ENCODE peak calls at places on chromosomes 16 and 17, in seven cellular contexts. One of them, this sample, is unnamed.

GRCh38 chr16:25855818-25856217 is 164.1 kb downstream of the HS3ST4 start:
- DNase-seq in astrocyte of the spinal cord: no peak
- DNase-seq in B cell: no peak
- DNase-seq in fibroblast of mammary gland: no peak
- DNase-seq in gastrocnemius medialis: no peak
- DNase-seq in AG04450: no peak
- DNase-seq in Panc1: no peak
- DNase-seq in this sample: no peak

GRCh38 chr17:78658281-78658785 is 81.1 kb upstream of the DNAH17 start:
- DNase-seq in astrocyte of the spinal cord: peak
- DNase-seq in B cell: no peak
- DNase-seq in fibroblast of mammary gland: peak
- DNase-seq in gastrocnemius medialis: no peak
- DNase-seq in AG04450: no peak
- DNase-seq in Panc1: no peak
- DNase-seq in this sample: no peak

GRCh38 chr17:44378171-44378705 is 11.2 kb downstream of the ITGA2B start:
- DNase-seq in astrocyte of the spinal cord: no peak
- DNase-seq in B cell: no peak
- DNase-seq in fibroblast of mammary gland: no peak
- DNase-seq in gastrocnemius medialis: no peak
- DNase-seq in AG04450: no peak
- DNase-seq in Panc1: no peak
- DNase-seq in this sample: no peak

GRCh38 chr16:11583889-11584565 is 2.7 kb downstream of the LITAF start:
- DNase-seq in astrocyte of the spinal cord: no peak
- DNase-seq in B cell: peak
- DNase-seq in fibroblast of mammary gland: no peak
- DNase-seq in gastrocnemius medialis: no peak
- DNase-seq in AG04450: no peak
- DNase-seq in Panc1: no peak
- DNase-seq in this sample: no peak

GRCh38 chr17:44540246-44541084 is 16.8 kb upstream of the FZD2 start:
- DNase-seq in astrocyte of the spinal cord: no peak
- DNase-seq in B cell: no peak
- DNase-seq in fibroblast of mammary gland: no peak
- DNase-seq in gastrocnemius medialis: no peak
- DNase-seq in AG04450: no peak
- DNase-seq in Panc1: no peak
- DNase-seq in this sample: no peak

GRCh38 chr17:58487589-58488427 is at the start of gene HSF5:
- DNase-seq in astrocyte of the spinal cord: peak
- DNase-seq in B cell: peak
- DNase-seq in fibroblast of mammary gland: no peak
- DNase-seq in gastrocnemius medialis: no peak
- DNase-seq in AG04450: no peak
- DNase-seq in Panc1: no peak
- DNase-seq in this sample: peak

GRCh38 chr16:22386976-22387375 is 12.6 kb upstream of the CDR2 start:
- DNase-seq in astrocyte of the spinal cord: peak
- DNase-seq in B cell: no peak
- DNase-seq in fibroblast of mammary gland: peak
- DNase-seq in gastrocnemius medialis: no peak
- DNase-seq in AG04450: peak
- DNase-seq in Panc1: no peak
- DNase-seq in this sample: no peak

GRCh38 chr16:65845466-65846209 is 520.9 kb upstream of the CDH5 start:
- DNase-seq in astrocyte of the spinal cord: no peak
- DNase-seq in B cell: no peak
- DNase-seq in fibroblast of mammary gland: peak
- DNase-seq in gastrocnemius medialis: no peak
- DNase-seq in AG04450: no peak
- DNase-seq in Panc1: no peak
- DNase-seq in this sample: no peak

GRCh38 chr17:43609613-43610385 is 51.9 kb downstream of the MEOX1 start:
- DNase-seq in astrocyte of the spinal cord: no peak
- DNase-seq in B cell: no peak
- DNase-seq in fibroblast of mammary gland: peak
- DNase-seq in gastrocnemius medialis: no peak
- DNase-seq in AG04450: no peak
- DNase-seq in Panc1: no peak
- DNase-seq in this sample: no peak

GRCh38 chr16:89343501-89344291 is 126.2 kb downstream of the ZNF778 start:
- DNase-seq in astrocyte of the spinal cord: peak
- DNase-seq in B cell: no peak
- DNase-seq in fibroblast of mammary gland: peak
- DNase-seq in gastrocnemius medialis: no peak
- DNase-seq in AG04450: no peak
- DNase-seq in Panc1: no peak
- DNase-seq in this sample: no peak

GRCh38 chr17:35896011-35896587 is 15.9 kb upstream of the CCL5 start:
- DNase-seq in astrocyte of the spinal cord: no peak
- DNase-seq in B cell: no peak
- DNase-seq in fibroblast of mammary gland: no peak
- DNase-seq in gastrocnemius medialis: no peak
- DNase-seq in AG04450: no peak
- DNase-seq in Panc1: no peak
- DNase-seq in this sample: peak

GRCh38 chr17:67059372-67059771 is 15.0 kb downstream of the CACNG1 start:
- DNase-seq in astrocyte of the spinal cord: no peak
- DNase-seq in B cell: no peak
- DNase-seq in fibroblast of mammary gland: no peak
- DNase-seq in gastrocnemius medialis: peak
- DNase-seq in AG04450: no peak
- DNase-seq in Panc1: no peak
- DNase-seq in this sample: no peak

GRCh38 chr17:31926100-31926729 is 10.6 kb upstream of the SUZ12 start:
- DNase-seq in astrocyte of the spinal cord: no peak
- DNase-seq in B cell: no peak
- DNase-seq in fibroblast of mammary gland: no peak
- DNase-seq in gastrocnemius medialis: no peak
- DNase-seq in AG04450: no peak
- DNase-seq in Panc1: no peak
- DNase-seq in this sample: no peak

GRCh38 chr17:2275722-2276121 is 27.9 kb downstream of the SMG6 start:
- DNase-seq in astrocyte of the spinal cord: no peak
- DNase-seq in B cell: no peak
- DNase-seq in fibroblast of mammary gland: no peak
- DNase-seq in gastrocnemius medialis: no peak
- DNase-seq in AG04450: no peak
- DNase-seq in Panc1: no peak
- DNase-seq in this sample: no peak

GRCh38 chr17:47896672-47897490 is 845 bp downstream of the SP2 start:
- DNase-seq in astrocyte of the spinal cord: no peak
- DNase-seq in B cell: no peak
- DNase-seq in fibroblast of mammary gland: no peak
- DNase-seq in gastrocnemius medialis: no peak
- DNase-seq in AG04450: no peak
- DNase-seq in Panc1: no peak
- DNase-seq in this sample: no peak

DNA sequence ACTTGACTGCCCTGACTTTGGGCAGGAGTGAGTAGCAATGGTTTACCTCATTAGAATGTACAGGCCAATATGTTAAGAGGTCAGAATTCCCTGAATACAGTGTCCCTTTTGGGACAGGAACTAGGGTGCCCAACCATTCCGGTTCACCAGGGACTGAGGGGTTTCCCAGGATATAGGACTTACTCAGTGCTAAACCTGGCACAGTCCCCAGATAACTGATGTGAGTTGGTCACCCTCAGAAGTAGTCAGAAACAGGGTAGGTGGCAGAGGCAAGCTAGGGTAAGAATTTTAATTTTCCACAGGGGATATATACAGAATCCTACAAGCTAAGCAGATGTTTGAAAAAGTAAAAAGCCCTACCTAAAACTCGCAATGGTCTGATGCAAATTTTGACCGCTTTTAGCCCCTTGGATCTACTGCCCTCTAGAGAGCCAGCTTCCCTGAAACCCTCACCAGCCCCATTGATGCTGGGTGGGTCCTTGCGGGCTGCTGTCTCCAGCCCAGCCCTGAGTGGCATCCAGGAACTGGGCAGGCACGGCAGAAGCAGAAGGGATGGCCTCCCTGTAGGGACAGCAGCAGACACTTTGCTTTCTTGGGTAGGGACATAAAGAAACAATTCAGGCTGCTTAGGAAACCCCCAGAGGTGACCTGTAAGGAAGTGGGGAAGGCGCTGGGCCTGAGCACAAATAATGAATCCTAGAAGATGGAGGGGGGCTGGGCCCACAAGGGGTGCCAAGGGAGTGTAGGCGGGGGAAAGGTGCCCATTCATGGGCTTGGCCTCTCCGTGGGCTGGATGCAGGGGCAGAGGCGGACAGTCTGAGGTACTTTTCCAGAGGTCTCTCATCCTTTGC is 434.8 kb downstream of the SLC39A11 start:
- DNase-seq in astrocyte of the spinal cord: peak
- DNase-seq in B cell: no peak
- DNase-seq in fibroblast of mammary gland: peak
- DNase-seq in gastrocnemius medialis: no peak
- DNase-seq in AG04450: no peak
- DNase-seq in Panc1: no peak
- DNase-seq in this sample: no peak
- TF ChIP-seq CTCF in astrocyte of the spinal cord: peak
- TF ChIP-seq CTCF in B cell: no peak
- TF ChIP-seq CTCF in fibroblast of mammary gland: peak
- TF ChIP-seq CTCF in gastrocnemius medialis: no peak
- TF ChIP-seq CTCF in AG04450: no peak
- TF ChIP-seq CTCF in Panc1: no peak
- TF ChIP-seq CTCF in this sample: no peak

GRCh38 chr17:16465861-16466338 is 26.1 kb downstream of the LRRC75A start:
- DNase-seq in astrocyte of the spinal cord: no peak
- DNase-seq in B cell: no peak
- DNase-seq in fibroblast of mammary gland: no peak
- DNase-seq in gastrocnemius medialis: no peak
- DNase-seq in AG04450: no peak
- DNase-seq in Panc1: no peak
- DNase-seq in this sample: no peak

GRCh38 chr17:16467044-16467443 is 24.9 kb downstream of the LRRC75A start:
- DNase-seq in astrocyte of the spinal cord: no peak
- DNase-seq in B cell: no peak
- DNase-seq in fibroblast of mammary gland: no peak
- DNase-seq in gastrocnemius medialis: no peak
- DNase-seq in AG04450: no peak
- DNase-seq in Panc1: no peak
- DNase-seq in this sample: no peak

GRCh38 chr17:16466407-16466806 is 25.6 kb downstream of the LRRC75A start:
- DNase-seq in astrocyte of the spinal cord: no peak
- DNase-seq in B cell: no peak
- DNase-seq in fibroblast of mammary gland: no peak
- DNase-seq in gastrocnemius medialis: no peak
- DNase-seq in AG04450: no peak
- DNase-seq in Panc1: no peak
- DNase-seq in this sample: no peak

GRCh38 chr17:16468428-16468992 is 23.5 kb downstream of the LRRC75A start:
- DNase-seq in astrocyte of the spinal cord: no peak
- DNase-seq in B cell: no peak
- DNase-seq in fibroblast of mammary gland: no peak
- DNase-seq in gastrocnemius medialis: no peak
- DNase-seq in AG04450: no peak
- DNase-seq in Panc1: no peak
- DNase-seq in this sample: no peak

GRCh38 chr17:16467886-16468285 is 24.1 kb downstream of the LRRC75A start:
- DNase-seq in astrocyte of the spinal cord: no peak
- DNase-seq in B cell: no peak
- DNase-seq in fibroblast of mammary gland: no peak
- DNase-seq in gastrocnemius medialis: no peak
- DNase-seq in AG04450: no peak
- DNase-seq in Panc1: no peak
- DNase-seq in this sample: no peak
- TF ChIP-seq CTCF in astrocyte of the spinal cord: no peak
- TF ChIP-seq CTCF in B cell: no peak
- TF ChIP-seq CTCF in fibroblast of mammary gland: no peak
- TF ChIP-seq CTCF in gastrocnemius medialis: no peak
- TF ChIP-seq CTCF in AG04450: peak
- TF ChIP-seq CTCF in Panc1: no peak
- TF ChIP-seq CTCF in this sample: no peak

GRCh38 chr17:7893226-7893880 is 4.8 kb downstream of the CHD3 start:
- DNase-seq in astrocyte of the spinal cord: no peak
- DNase-seq in B cell: no peak
- DNase-seq in fibroblast of mammary gland: no peak
- DNase-seq in gastrocnemius medialis: no peak
- DNase-seq in AG04450: no peak
- DNase-seq in Panc1: no peak
- DNase-seq in this sample: no peak

GRCh38 chr17:7894226-7894625 is 5.6 kb downstream of the CHD3 start:
- DNase-seq in astrocyte of the spinal cord: no peak
- DNase-seq in B cell: no peak
- DNase-seq in fibroblast of mammary gland: no peak
- DNase-seq in gastrocnemius medialis: no peak
- DNase-seq in AG04450: no peak
- DNase-seq in Panc1: no peak
- DNase-seq in this sample: no peak

GRCh38 chr17:7894866-7895265 is 6.3 kb downstream of the CHD3 start:
- DNase-seq in astrocyte of the spinal cord: no peak
- DNase-seq in B cell: no peak
- DNase-seq in fibroblast of mammary gland: no peak
- DNase-seq in gastrocnemius medialis: no peak
- DNase-seq in AG04450: no peak
- DNase-seq in Panc1: no peak
- DNase-seq in this sample: no peak

GRCh38 chr17:7897090-7897489 is 8.5 kb downstream of the CHD3 start:
- DNase-seq in astrocyte of the spinal cord: no peak
- DNase-seq in B cell: no peak
- DNase-seq in fibroblast of mammary gland: no peak
- DNase-seq in gastrocnemius medialis: no peak
- DNase-seq in AG04450: no peak
- DNase-seq in Panc1: no peak
- DNase-seq in this sample: no peak

DNA sequence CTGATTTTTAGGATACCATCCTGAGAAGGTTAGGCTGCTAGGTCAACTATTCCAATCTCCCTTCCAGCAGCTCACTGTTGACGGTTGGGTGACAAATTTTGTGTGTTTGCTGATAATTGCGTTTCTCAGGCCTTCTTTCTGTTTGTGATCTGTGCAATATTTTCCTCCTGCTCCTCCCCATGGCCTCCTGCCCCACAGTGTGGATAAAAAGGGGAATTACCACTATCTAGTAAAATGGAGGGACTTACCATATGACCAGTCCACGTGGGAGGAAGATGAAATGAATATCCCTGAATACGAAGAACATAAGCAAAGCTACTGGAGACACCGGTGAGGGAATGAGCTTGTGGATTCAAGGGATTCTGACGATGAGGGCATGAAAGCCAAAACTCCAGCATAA is 9.2 kb downstream of the CHD3 start:
- DNase-seq in astrocyte of the spinal cord: peak
- DNase-seq in B cell: no peak
- DNase-seq in fibroblast of mammary gland: peak
- DNase-seq in gastrocnemius medialis: no peak
- DNase-seq in AG04450: no peak
- DNase-seq in Panc1: no peak
- DNase-seq in this sample: no peak
- TF ChIP-seq CTCF in astrocyte of the spinal cord: peak
- TF ChIP-seq CTCF in B cell: no peak
- TF ChIP-seq CTCF in fibroblast of mammary gland: peak
- TF ChIP-seq CTCF in gastrocnemius medialis: peak
- TF ChIP-seq CTCF in AG04450: peak
- TF ChIP-seq CTCF in Panc1: no peak
- TF ChIP-seq CTCF in this sample: no peak

DNA sequence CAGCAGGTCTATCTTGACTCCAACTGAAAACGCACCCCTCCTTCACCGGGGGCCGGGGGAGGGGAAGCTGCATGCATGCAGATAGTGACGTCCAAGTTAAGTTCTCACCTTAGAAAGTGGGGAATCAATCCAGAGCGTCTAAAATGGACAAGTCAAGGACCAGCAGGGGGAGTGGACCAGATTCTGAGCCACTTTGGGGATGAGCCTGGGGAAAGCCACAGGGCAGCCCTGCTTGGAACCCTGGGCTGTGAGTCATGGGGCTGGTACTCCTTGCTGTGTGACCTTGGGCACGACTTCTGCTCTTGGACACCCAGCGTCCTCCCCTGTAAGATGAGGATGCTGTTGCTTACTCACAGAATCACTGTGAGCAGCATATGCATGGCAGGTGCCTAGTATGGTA is 9.1 kb downstream of the TNFRSF13B start:
- DNase-seq in astrocyte of the spinal cord: no peak
- DNase-seq in B cell: no peak
- DNase-seq in fibroblast of mammary gland: peak
- DNase-seq in gastrocnemius medialis: no peak
- DNase-seq in AG04450: no peak
- DNase-seq in Panc1: no peak
- DNase-seq in this sample: no peak
- TF ChIP-seq CTCF in astrocyte of the spinal cord: no peak
- TF ChIP-seq CTCF in B cell: no peak
- TF ChIP-seq CTCF in fibroblast of mammary gland: peak
- TF ChIP-seq CTCF in gastrocnemius medialis: no peak
- TF ChIP-seq CTCF in AG04450: no peak
- TF ChIP-seq CTCF in Panc1: no peak
- TF ChIP-seq CTCF in this sample: no peak